ENCODE peak calls at places on chromosomes 12 and 14, in four cellular contexts. One of them, this sample, is unnamed.

GRCh38 chr12:126953365-126953889 is 1313.5 kb upstream of the TMEM132C start:
- DNase-seq in right atrium auricular region: no peak
- DNase-seq in lung: no peak
- DNase-seq in CD8-positive, alpha-beta T cell: no peak
- DNase-seq in this sample: no peak

GRCh38 chr12:127398026-127398715 is 868.8 kb upstream of the TMEM132C start:
- DNase-seq in CD8-positive, alpha-beta T cell: no peak
- DNase-seq in right atrium auricular region: no peak
- DNase-seq in lung: no peak
- DNase-seq in this sample: no peak

GRCh38 chr14:34993444-34993843 is 10.7 kb downstream of the SRP54 start:
- DNase-seq in lung: no peak
- DNase-seq in right atrium auricular region: no peak
- DNase-seq in CD8-positive, alpha-beta T cell: no peak
- DNase-seq in this sample: no peak

GRCh38 chr12:28539691-28540323 is 349.6 kb downstream of the CCDC91 start:
- DNase-seq in right atrium auricular region: no peak
- DNase-seq in CD8-positive, alpha-beta T cell: no peak
- DNase-seq in lung: no peak
- DNase-seq in this sample: no peak

GRCh38 chr14:88463318-88463717 is 77.9 kb downstream of the SPATA7 start:
- DNase-seq in right atrium auricular region: no peak
- DNase-seq in lung: no peak
- DNase-seq in CD8-positive, alpha-beta T cell: no peak
- DNase-seq in this sample: no peak

GRCh38 chr12:120252071-120252906 is 13.2 kb downstream of the PXN start:
- DNase-seq in right atrium auricular region: no peak
- DNase-seq in CD8-positive, alpha-beta T cell: peak; percentile 81
- DNase-seq in lung: peak; percentile 46
- DNase-seq in this sample: no peak

GRCh38 chr14:62645649-62646048 is 399.6 kb downstream of the KCNH5 start:
- DNase-seq in right atrium auricular region: no peak
- DNase-seq in CD8-positive, alpha-beta T cell: no peak
- DNase-seq in lung: no peak
- DNase-seq in this sample: no peak

GRCh38 chr12:51911788-51912711 is 4.7 kb downstream of the ACVRL1 start:
- DNase-seq in right atrium auricular region: no peak
- DNase-seq in CD8-positive, alpha-beta T cell: no peak
- DNase-seq in lung: peak; percentile 56
- DNase-seq in this sample: no peak

GRCh38 chr14:91415794-91416743 is 1.6 kb downstream of the CCDC88C start:
- DNase-seq in right atrium auricular region: no peak
- DNase-seq in lung: no peak
- DNase-seq in CD8-positive, alpha-beta T cell: peak; percentile 82
- DNase-seq in this sample: peak; percentile 49

GRCh38 chr12:108234155-108234554 is 105.0 kb downstream of the CMKLR1 start:
- DNase-seq in right atrium auricular region: no peak
- DNase-seq in lung: no peak
- DNase-seq in CD8-positive, alpha-beta T cell: no peak
- DNase-seq in this sample: no peak

GRCh38 chr14:91367173-91368171 is 50.1 kb downstream of the CCDC88C start:
- DNase-seq in CD8-positive, alpha-beta T cell: no peak
- DNase-seq in right atrium auricular region: no peak
- DNase-seq in lung: peak; percentile 88
- DNase-seq in this sample: no peak

GRCh38 chr14:36996133-36996856 is 176.1 kb downstream of the SLC25A21 start:
- DNase-seq in right atrium auricular region: no peak
- DNase-seq in CD8-positive, alpha-beta T cell: no peak
- DNase-seq in lung: no peak
- DNase-seq in this sample: no peak

GRCh38 chr12:55797068-55797467 is 20.5 kb downstream of the SARNP start:
- DNase-seq in lung: no peak
- DNase-seq in right atrium auricular region: no peak
- DNase-seq in CD8-positive, alpha-beta T cell: no peak
- DNase-seq in this sample: peak; percentile 17

GRCh38 chr14:36820111-36820709 is 158.6 kb downstream of the PAX9 start:
- DNase-seq in CD8-positive, alpha-beta T cell: no peak
- DNase-seq in lung: no peak
- DNase-seq in right atrium auricular region: no peak
- DNase-seq in this sample: no peak

GRCh38 chr12:75908961-75909699 is 122.4 kb downstream of the PHLDA1 start:
- DNase-seq in right atrium auricular region: peak; percentile 62
- DNase-seq in CD8-positive, alpha-beta T cell: no peak
- DNase-seq in lung: peak; percentile 46
- DNase-seq in this sample: no peak

GRCh38 chr12:6978188-6978986 is 7.7 kb downstream of the EMG1 start:
- DNase-seq in right atrium auricular region: no peak
- DNase-seq in lung: peak; percentile 64
- DNase-seq in CD8-positive, alpha-beta T cell: no peak
- DNase-seq in this sample: no peak

GRCh38 chr12:116361404-116362223 is 84.1 kb upstream of the MED13L start:
- DNase-seq in right atrium auricular region: no peak
- DNase-seq in lung: no peak
- DNase-seq in CD8-positive, alpha-beta T cell: no peak
- DNase-seq in this sample: no peak

GRCh38 chr12:76685246-76685678 is 78.7 kb upstream of the ZDHHC17 start:
- DNase-seq in lung: no peak
- DNase-seq in CD8-positive, alpha-beta T cell: no peak
- DNase-seq in right atrium auricular region: peak; percentile 59
- DNase-seq in this sample: no peak

DNA sequence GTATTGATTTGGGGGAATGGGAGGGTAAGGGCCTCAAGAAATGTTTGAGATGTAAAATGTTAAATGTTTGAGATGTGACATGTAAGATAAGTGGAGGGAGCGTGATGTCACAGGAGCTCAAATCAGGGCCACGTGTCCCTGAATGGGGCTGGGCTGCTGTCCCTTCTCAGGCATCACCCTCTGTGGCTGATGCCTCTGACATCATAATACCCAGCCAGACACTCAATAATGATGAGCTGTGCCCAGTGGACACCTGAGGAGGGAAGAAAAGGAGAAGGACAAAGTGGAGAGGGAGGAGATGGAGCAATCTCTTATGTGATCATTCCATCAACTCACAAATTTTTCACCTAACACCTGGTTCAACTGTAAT is 120.8 kb downstream of the SAMD4A start:
- DNase-seq in lung: no peak
- DNase-seq in right atrium auricular region: no peak
- DNase-seq in CD8-positive, alpha-beta T cell: no peak
- DNase-seq in this sample: no peak
- H3K27ac ChIP-seq in lung: peak overlapping the region; percentile 43
- H3K27ac ChIP-seq in right atrium auricular region: peak overlapping the region; percentile 86
- H3K27ac ChIP-seq in CD8-positive, alpha-beta T cell: no peak overlapping the region
- H3K27ac ChIP-seq in this sample: peak overlapping the region; percentile 93

GRCh38 chr14:45083622-45083978 is 316 bp upstream of the PRPF39 start:
- DNase-seq in CD8-positive, alpha-beta T cell: no peak
- DNase-seq in lung: no peak
- DNase-seq in right atrium auricular region: no peak
- DNase-seq in this sample: no peak
- H3K27ac ChIP-seq in CD8-positive, alpha-beta T cell: peak overlapping the region; percentile 84
- H3K27ac ChIP-seq in lung: peak overlapping the region; percentile 53
- H3K27ac ChIP-seq in right atrium auricular region: peak overlapping the region; percentile 92
- H3K27ac ChIP-seq in this sample: peak overlapping the region; percentile 70

GRCh38 chr14:59377485-59377884 is 87.7 kb downstream of the GPR135 start:
- DNase-seq in right atrium auricular region: no peak
- DNase-seq in CD8-positive, alpha-beta T cell: no peak
- DNase-seq in lung: no peak
- DNase-seq in this sample: no peak
- H3K27ac ChIP-seq in right atrium auricular region: peak overlapping the region; percentile 4
- H3K27ac ChIP-seq in CD8-positive, alpha-beta T cell: no peak overlapping the region
- H3K27ac ChIP-seq in lung: peak overlapping the region; percentile 32
- H3K27ac ChIP-seq in this sample: no peak overlapping the region

GRCh38 chr12:101634724-101635123 is 40.0 kb downstream of the MYBPC1 start:
- DNase-seq in right atrium auricular region: no peak
- DNase-seq in lung: no peak
- DNase-seq in CD8-positive, alpha-beta T cell: no peak
- DNase-seq in this sample: no peak
- H3K27ac ChIP-seq in right atrium auricular region: no peak overlapping the region
- H3K27ac ChIP-seq in lung: no peak overlapping the region
- H3K27ac ChIP-seq in CD8-positive, alpha-beta T cell: no peak overlapping the region
- H3K27ac ChIP-seq in this sample: no peak overlapping the region

DNA sequence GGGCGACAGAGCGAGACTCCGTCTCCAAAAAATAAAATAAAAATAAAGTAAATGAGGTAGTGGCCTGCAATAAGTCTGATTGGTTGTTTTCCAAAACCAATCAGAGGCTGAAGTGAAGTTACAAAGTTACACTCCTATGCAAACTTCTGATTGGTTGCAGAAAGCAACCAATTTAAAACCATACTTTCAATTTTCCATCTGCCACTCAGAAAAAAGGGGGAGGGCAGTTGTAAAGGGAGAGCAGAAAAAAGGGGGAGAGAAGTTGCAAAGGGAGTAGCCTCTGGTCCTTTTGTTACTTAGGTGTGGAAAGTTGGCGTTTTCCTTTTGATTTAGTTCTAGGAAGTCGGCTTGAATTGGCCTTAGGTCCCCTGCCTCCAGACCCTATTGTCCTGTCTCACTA is 12.6 kb upstream of the DNM1L start:
- DNase-seq in lung: no peak
- DNase-seq in CD8-positive, alpha-beta T cell: no peak
- DNase-seq in right atrium auricular region: no peak
- DNase-seq in this sample: no peak
- H3K27ac ChIP-seq in lung: no peak overlapping the region
- H3K27ac ChIP-seq in CD8-positive, alpha-beta T cell: no peak overlapping the region
- H3K27ac ChIP-seq in right atrium auricular region: no peak overlapping the region
- H3K27ac ChIP-seq in this sample: no peak overlapping the region

DNA sequence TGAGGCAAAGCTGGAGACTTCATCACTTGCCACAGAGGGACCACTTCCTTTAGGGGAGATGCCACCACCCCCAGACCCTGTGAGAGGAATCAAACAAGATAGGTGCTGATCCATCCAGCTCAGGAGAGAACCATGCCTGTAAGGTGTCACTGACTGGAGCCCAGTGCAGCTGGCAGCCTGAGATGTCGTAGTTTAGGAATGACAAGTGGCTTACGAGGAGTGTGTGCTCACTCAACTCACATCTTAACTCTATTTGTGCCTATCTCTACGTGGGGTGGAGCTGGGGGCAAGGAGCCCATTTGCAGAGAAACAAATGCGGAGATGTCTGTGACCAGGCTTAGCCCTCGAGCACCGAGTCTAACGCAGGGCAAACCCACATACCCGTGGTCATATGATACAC is 25.8 kb downstream of the CHFR start:
- DNase-seq in lung: no peak
- DNase-seq in CD8-positive, alpha-beta T cell: no peak
- DNase-seq in right atrium auricular region: no peak
- DNase-seq in this sample: no peak
- H3K27ac ChIP-seq in lung: no peak overlapping the region
- H3K27ac ChIP-seq in CD8-positive, alpha-beta T cell: no peak overlapping the region
- H3K27ac ChIP-seq in right atrium auricular region: no peak overlapping the region
- H3K27ac ChIP-seq in this sample: no peak overlapping the region

DNA sequence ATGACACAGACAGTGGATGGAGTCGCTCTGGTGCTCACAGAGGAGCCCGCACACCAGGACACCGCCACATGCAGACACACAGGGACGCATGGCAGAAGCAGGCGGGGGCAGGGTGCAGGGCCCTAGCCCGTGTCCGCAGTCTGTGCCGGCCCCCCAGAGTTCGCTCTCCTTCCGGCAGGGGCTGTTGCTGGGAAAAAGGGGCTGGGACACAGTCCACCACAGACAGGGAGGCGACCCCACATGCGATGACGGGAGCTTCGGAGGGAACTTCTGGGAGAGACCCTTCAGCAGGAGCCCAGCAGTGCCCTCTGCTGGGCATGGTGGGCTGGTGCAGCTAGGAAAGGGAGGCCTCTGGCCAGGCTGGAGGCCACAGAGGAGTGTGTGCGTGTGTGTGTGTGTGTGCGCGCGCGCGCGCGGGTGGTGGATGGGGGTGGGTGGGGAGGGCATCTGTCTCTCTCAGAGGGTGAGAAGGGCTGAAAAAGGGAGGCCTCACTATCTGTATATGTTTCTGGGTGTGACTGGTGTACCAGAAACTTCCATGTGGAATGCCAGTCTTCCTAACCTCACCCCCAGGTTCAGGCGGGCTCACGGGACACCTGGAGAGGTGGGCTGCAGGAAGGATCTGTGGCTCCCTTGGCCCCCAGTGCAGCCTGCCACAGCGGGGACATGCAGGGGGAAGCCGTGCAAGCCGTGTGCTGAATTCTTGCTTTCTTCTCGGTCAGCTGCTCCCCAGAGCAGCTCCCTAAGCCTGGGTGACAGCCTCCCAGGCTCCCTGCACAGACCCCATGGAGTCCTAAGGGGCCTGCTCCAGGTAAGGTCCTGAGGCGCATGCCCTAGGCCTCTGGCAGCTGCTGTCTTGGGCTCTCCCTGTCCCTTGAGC is 60.7 kb downstream of the PLEKHG3 start:
- DNase-seq in lung: peak; percentile 63
- DNase-seq in CD8-positive, alpha-beta T cell: peak; percentile 79
- DNase-seq in right atrium auricular region: peak; percentile 79
- DNase-seq in this sample: peak; percentile 65
- H3K27ac ChIP-seq in lung: no peak overlapping the region
- H3K27ac ChIP-seq in CD8-positive, alpha-beta T cell: no peak overlapping the region
- H3K27ac ChIP-seq in right atrium auricular region: peak overlapping the region; percentile 73
- H3K27ac ChIP-seq in this sample: peak overlapping the region; percentile 9

GRCh38 chr12:47782372-47782770 is 9.3 kb downstream of the SLC48A1 start:
- DNase-seq in right atrium auricular region: no peak
- DNase-seq in CD8-positive, alpha-beta T cell: no peak
- DNase-seq in lung: no peak
- DNase-seq in this sample: no peak
- H3K27ac ChIP-seq in right atrium auricular region: no peak overlapping the region
- H3K27ac ChIP-seq in CD8-positive, alpha-beta T cell: no peak overlapping the region
- H3K27ac ChIP-seq in lung: peak overlapping the region; percentile 26
- H3K27ac ChIP-seq in this sample: peak overlapping the region; percentile 71

GRCh38 chr14:104749958-104750529 is 2.9 kb upstream of the SIVA1 start:
- DNase-seq in lung: no peak
- DNase-seq in CD8-positive, alpha-beta T cell: no peak
- DNase-seq in right atrium auricular region: no peak
- DNase-seq in this sample: no peak
- H3K27ac ChIP-seq in lung: no peak overlapping the region
- H3K27ac ChIP-seq in CD8-positive, alpha-beta T cell: no peak overlapping the region
- H3K27ac ChIP-seq in right atrium auricular region: no peak overlapping the region
- H3K27ac ChIP-seq in this sample: no peak overlapping the region